ENCODE peak calls at places on chromosomes 13 and 19, in seven cellular contexts. P, A, D, C, S, E and Q are unnamed samples.

GRCh38 chr13:20666948-20667347 is 36.6 kb upstream of the IL17D start:
- DNase-seq in P (no peak), A (no peak), D (no peak), C (no peak), S (no peak), E (no peak), Q (no peak)

GRCh38 chr13:66660013-66660804 is 569.9 kb downstream of the PCDH9 start:
- DNase-seq in P (no peak), A (no peak), D (peak; percentile 62), C (no peak), S (no peak), E (peak; percentile 61), Q (no peak)

GRCh38 chr19:34560229-34560628 is 78.7 kb downstream of the WTIP start:
- DNase-seq in P (no peak), A (no peak), D (no peak), C (no peak), S (no peak), E (no peak), Q (no peak)

GRCh38 chr19:55189424-55189823 is 9.3 kb upstream of the SYT5 start:
- DNase-seq in P (peak; percentile 38), A (no peak), D (peak; percentile 96), C (no peak), S (no peak), E (peak; percentile 99), Q (no peak)

GRCh38 chr13:101556676-101557121 is 104.2 kb downstream of the ITGBL1 start:
- DNase-seq in P (no peak), A (no peak), D (no peak), C (no peak), S (no peak), E (no peak), Q (no peak)

GRCh38 chr19:55096061-55096701 is 20.5 kb downstream of the EPS8L1 start:
- DNase-seq in P (no peak), A (no peak), D (no peak), C (no peak), S (no peak), E (no peak), Q (peak; percentile 34)

GRCh38 chr13:39692650-39693438 is 37.4 kb downstream of the COG6 start:
- DNase-seq in P (no peak), A (no peak), D (no peak), C (no peak), S (no peak), E (no peak), Q (no peak)

GRCh38 chr19:12757544-12758274 is 6.1 kb downstream of the BEST2 start:
- DNase-seq in P (peak; percentile 66), A (peak; percentile 59), D (peak; percentile 71), C (no peak), S (peak; percentile 67), E (peak; percentile 79), Q (peak; percentile 81)

GRCh38 chr13:77359171-77359570 is 32.3 kb upstream of the MYCBP2 start:
- DNase-seq in P (no peak), A (no peak), D (no peak), C (no peak), S (no peak), E (no peak), Q (no peak)

GRCh38 chr19:13022859-13023636 is 27.8 kb downstream of the NFIX start:
- DNase-seq in P (peak; percentile 90), A (no peak), D (peak; percentile 74), C (peak; percentile 91), S (peak; percentile 84), E (no peak), Q (peak; percentile 68)

GRCh38 chr19:46447824-46448223 is 19.1 kb upstream of the PNMA8C start:
- DNase-seq in P (peak; percentile 39), A (no peak), D (no peak), C (no peak), S (no peak), E (no peak), Q (no peak)

GRCh38 chr19:12793290-12794195 is 2.3 kb downstream of the JUNB start:
- DNase-seq in P (peak; percentile 94), A (peak; percentile 89), D (peak; percentile 79), C (peak; percentile 87), S (peak; percentile 95), E (peak; percentile 88), Q (peak; percentile 96)

GRCh38 chr13:73223372-73223781 is 164.6 kb downstream of the KLF5 start:
- DNase-seq in P (no peak), A (no peak), D (no peak), C (no peak), S (no peak), E (no peak), Q (no peak)

GRCh38 chr13:37460211-37460610 is 138.4 kb downstream of the POSTN start:
- DNase-seq in P (no peak), A (no peak), D (no peak), C (no peak), S (no peak), E (no peak), Q (no peak)

GRCh38 chr13:49627831-49628652 is at the start of gene ARL11:
- DNase-seq in P (peak; percentile 47), A (peak; percentile 53), D (no peak), C (no peak), S (peak; percentile 79), E (no peak), Q (peak; percentile 87)

GRCh38 chr13:97141564-97142005 is 80.5 kb upstream of the MBNL2 start:
- DNase-seq in P (no peak), A (peak; percentile 95), D (peak; percentile 89), C (peak; percentile 63), S (peak; percentile 91), E (peak; percentile 89), Q (peak; percentile 53)

GRCh38 chr19:10927691-10928562 is 512 bp downstream of the YIPF2 start:
- DNase-seq in P (no peak), A (no peak), D (no peak), C (no peak), S (no peak), E (no peak), Q (no peak)

GRCh38 chr19:51749979-51750378 is 1.7 kb downstream of the FPR1 start:
- DNase-seq in P (no peak), A (no peak), D (no peak), C (no peak), S (no peak), E (no peak), Q (no peak)

GRCh38 chr19:55600336-55601028 is 394 bp downstream of the ZNF524 start:
- DNase-seq in P (peak; percentile 79), A (no peak), D (no peak), C (no peak), S (no peak), E (no peak), Q (no peak)

DNA sequence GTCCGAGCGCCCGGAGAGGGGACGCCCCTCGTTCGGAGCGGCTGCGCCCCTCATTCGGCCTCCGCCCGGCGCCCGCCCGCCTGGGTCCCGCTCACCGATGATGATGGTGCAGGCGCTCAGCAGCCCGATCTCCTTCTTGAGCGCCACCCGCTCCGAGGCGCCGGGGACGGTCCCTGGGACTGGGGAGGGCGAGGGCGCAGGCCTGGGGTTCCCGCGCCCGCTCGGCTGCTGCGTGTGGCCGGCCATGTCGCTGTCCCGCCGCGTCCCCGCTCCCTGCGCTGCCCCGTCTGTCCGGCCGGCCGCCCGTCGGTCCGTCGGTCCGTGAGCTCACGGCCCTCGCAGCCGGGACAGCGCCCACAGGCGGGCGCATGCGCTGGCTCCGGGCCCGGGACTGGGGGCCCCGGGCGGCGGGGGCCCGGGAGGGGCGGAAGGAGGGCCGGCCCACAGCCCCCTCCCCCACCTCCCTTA is at the start of gene SLC7A10:
- DNase-seq in P (no peak), A (no peak), D (no peak), C (no peak), S (no peak), E (no peak), Q (no peak)
- H3K4me3 ChIP-seq in P (no peak within 1 kb of the TSS), A (no peak within 1 kb of the TSS), D (no peak within 1 kb of the TSS), C (no peak within 1 kb of the TSS), S (peak within 1 kb of the TSS; percentile 30), E (peak within 1 kb of the TSS; percentile 37), Q (no peak within 1 kb of the TSS)

DNA sequence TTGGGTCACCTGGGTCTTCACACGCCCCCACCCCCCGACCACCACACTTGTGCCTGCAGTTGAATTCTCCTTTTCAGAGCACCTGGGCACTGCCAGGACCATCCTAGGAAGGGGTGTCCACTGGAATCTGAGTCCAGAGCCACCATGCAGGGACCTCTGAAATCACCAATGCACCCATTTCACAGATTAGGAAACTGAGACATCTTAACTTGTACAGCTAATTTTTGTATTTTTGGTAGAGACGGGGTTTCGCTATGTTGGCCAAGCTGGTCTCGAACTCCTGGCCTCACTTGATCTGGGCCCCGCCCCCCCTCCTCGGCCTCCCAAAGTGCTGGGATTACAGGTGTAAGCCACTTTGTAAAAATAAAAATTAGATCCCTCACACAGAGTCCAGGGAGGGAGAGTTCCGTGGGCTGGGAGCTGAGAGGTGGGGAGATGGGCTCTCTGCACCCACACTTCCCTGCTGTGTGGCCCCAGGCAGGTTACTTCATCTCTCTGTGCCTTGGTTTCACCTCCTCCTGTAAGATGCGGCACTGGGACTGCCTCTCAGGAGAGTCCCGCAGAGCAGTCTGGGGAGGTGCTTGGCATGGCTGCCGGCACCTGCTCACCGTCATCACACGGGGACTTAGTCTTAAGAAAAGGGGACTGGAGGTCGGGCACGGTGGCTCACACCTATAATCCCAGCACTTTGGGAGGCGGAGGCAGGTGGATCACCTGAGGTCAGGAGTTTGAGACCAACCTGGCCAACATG is 45.9 kb upstream of the C19orf12 start:
- DNase-seq in P (no peak), A (no peak), D (no peak), C (no peak), S (peak; percentile 27), E (no peak), Q (peak; percentile 57)
- H3K4me3 ChIP-seq in P (no peak overlapping the region), A (no peak overlapping the region), D (no peak overlapping the region), C (no peak overlapping the region), S (no peak overlapping the region), E (no peak overlapping the region), Q (no peak overlapping the region)

GRCh38 chr19:39496063-39496462 is 2.7 kb upstream of the DLL3 start:
- DNase-seq in P (no peak), A (no peak), D (no peak), C (no peak), S (no peak), E (no peak), Q (no peak)
- H3K4me3 ChIP-seq in P (no peak overlapping the region), A (no peak overlapping the region), D (no peak overlapping the region), C (no peak overlapping the region), S (no peak overlapping the region), E (no peak overlapping the region), Q (no peak overlapping the region)

GRCh38 chr19:28169168-28169862 is 1043.6 kb downstream of the UQCRFS1 start:
- DNase-seq in P (no peak), A (no peak), D (no peak), C (no peak), S (no peak), E (no peak), Q (no peak)
- H3K4me3 ChIP-seq in P (no peak overlapping the region), A (no peak overlapping the region), D (no peak overlapping the region), C (no peak overlapping the region), S (no peak overlapping the region), E (no peak overlapping the region), Q (no peak overlapping the region)

DNA sequence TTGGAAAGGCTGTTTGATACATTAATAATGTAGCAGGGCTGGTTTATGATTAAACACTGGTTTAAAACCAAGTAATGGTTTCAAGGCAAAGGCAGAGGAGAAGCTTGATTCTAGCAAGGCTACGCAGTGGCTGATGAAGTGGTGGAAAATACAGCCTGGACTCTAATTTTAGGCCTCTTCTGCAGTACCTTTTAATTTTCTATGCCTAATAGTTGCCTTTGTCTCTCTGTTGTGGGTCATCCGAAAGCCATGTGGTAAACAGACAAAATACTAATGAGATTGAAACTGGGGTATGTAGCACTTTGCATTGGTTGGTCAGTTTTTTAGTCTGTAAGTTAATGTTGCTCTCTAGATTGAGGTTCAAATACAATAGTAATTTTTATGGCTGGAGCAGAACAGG is 3.3 kb downstream of the LMO7 start:
- DNase-seq in P (no peak), A (no peak), D (no peak), C (no peak), S (no peak), E (no peak), Q (no peak)
- H3K4me3 ChIP-seq in P (no peak overlapping the region), A (no peak overlapping the region), D (peak overlapping the region; percentile 96), C (peak overlapping the region; percentile 91), S (no peak overlapping the region), E (no peak overlapping the region), Q (no peak overlapping the region)